ENCODE peak calls at places on chromosome 5, in four cellular contexts. D is stimulated activated CD8-positive, alpha-beta memory T cell treated with anti-CD3 and anti-CD28 coated beads, Interleukin-7, amount 100 ng/mL, for 1 hour; W is posterior vena cava; C is mammary epithelial cell. O is an unnamed sample.

GRCh38 chr5:136615251-136615650 is 249.9 kb upstream of the TRPC7 start:
- DNase-seq in D (no peak), W (no peak), C (no peak), O (no peak)

GRCh38 chr5:6686916-6687409 is 26.3 kb upstream of the TENT4A start:
- DNase-seq in D (no peak), W (no peak), C (peak), O (no peak)

GRCh38 chr5:10454591-10455272 is 13.1 kb downstream of the ROPN1L start:
- DNase-seq in D (no peak), W (no peak), C (peak), O (no peak)

GRCh38 chr5:40052812-40053211 is 626.9 kb upstream of the PTGER4 start:
- DNase-seq in D (no peak), W (no peak), C (peak), O (no peak)

GRCh38 chr5:143887901-143888648 is 76.1 kb downstream of the HMHB1 start:
- DNase-seq in D (no peak), W (no peak), C (no peak), O (no peak)

GRCh38 chr5:55324815-55325418 is 17.1 kb downstream of the MTREX start:
- DNase-seq in D (no peak), W (no peak), C (peak), O (no peak)

GRCh38 chr5:1880377-1881272 is 2.1 kb downstream of the IRX4 start:
- DNase-seq in D (no peak), W (no peak), C (no peak), O (no peak)

GRCh38 chr5:78360674-78361225 is 333 bp downstream of the SCAMP1 start:
- DNase-seq in D (peak), W (peak), C (no peak), O (no peak)

GRCh38 chr5:144971067-144971850 is 800.6 kb downstream of the KCTD16 start:
- DNase-seq in D (no peak), W (no peak), C (no peak), O (no peak)

GRCh38 chr5:139648205-139649081 is at the start of gene CXXC5:
- DNase-seq in D (peak), W (peak), C (peak), O (no peak)

GRCh38 chr5:31531543-31531887 is 378 bp downstream of the DROSHA start:
- DNase-seq in D (no peak), W (no peak), C (peak), O (no peak)

GRCh38 chr5:96934291-96934694 is 1.6 kb upstream of the LNPEP start:
- DNase-seq in D (no peak), W (no peak), C (no peak), O (no peak)

GRCh38 chr5:173493040-173493439 is 123.4 kb downstream of the BOD1 start:
- DNase-seq in D (no peak), W (no peak), C (no peak), O (no peak)

GRCh38 chr5:154967419-154968024 is 26.6 kb downstream of the MRPL22 start:
- DNase-seq in D (no peak), W (no peak), C (no peak), O (no peak)

GRCh38 chr5:90548069-90548593 is 10.5 kb upstream of the ADGRV1 start:
- DNase-seq in D (no peak), W (no peak), C (no peak), O (no peak)

GRCh38 chr5:135242496-135243193 is 156.4 kb downstream of the MACROH2A1 start:
- DNase-seq in D (no peak), W (peak), C (no peak), O (peak)

GRCh38 chr5:42502613-42503470 is 79.6 kb downstream of the GHR start:
- DNase-seq in D (no peak), W (no peak), C (peak), O (no peak)

GRCh38 chr5:158979749-158980521 is 119.8 kb downstream of the EBF1 start:
- DNase-seq in D (no peak), W (peak), C (peak), O (no peak)

GRCh38 chr5:119343766-119344165 is 12.1 kb upstream of the TNFAIP8 start:
- DNase-seq in D (no peak), W (no peak), C (no peak), O (no peak)

GRCh38 chr5:133331866-133332731 is 280.2 kb downstream of the FSTL4 start:
- DNase-seq in D (no peak), W (peak), C (no peak), O (no peak)

GRCh38 chr5:68762201-68762600 is 331.6 kb upstream of the SLC30A5 start:
- DNase-seq in D (no peak), W (no peak), C (peak), O (no peak)

GRCh38 chr5:104184264-104184663 is 621.7 kb upstream of the NUDT12 start:
- DNase-seq in D (no peak), W (no peak), C (no peak), O (no peak)

GRCh38 chr5:14204785-14205321 is 61.7 kb downstream of the TRIO start:
- DNase-seq in D (no peak), W (peak), C (peak), O (no peak)

GRCh38 chr5:149667084-149667826 is 62.9 kb upstream of the PPARGC1B start:
- DNase-seq in D (no peak), W (no peak), C (peak), O (no peak)

GRCh38 chr5:181176258-181176952 is 28.6 kb downstream of the TRIM7 start:
- DNase-seq in D (no peak), W (no peak), C (no peak), O (no peak)

O was measured in mesenteric fat pad.